ENCODE peak calls at places on chromosomes 13 and 19, in seven cellular contexts. One of them, this sample, is unnamed.
A peak's percentile ranks its signal among the peaks of the same experiment; 100 is the strongest.

GRCh38 chr13:37306778-37307544 is 201.5 kb upstream of the CSNK1A1L start:
- DNase-seq in NCI-H748 treated with DMSO at 0.1 percent for 48 hours: no peak
- DNase-seq in left ventricle myocardium inferior: no peak
- DNase-seq in memory B cell: no peak
- DNase-seq in IMR-90: peak; percentile 98
- DNase-seq in activated CD8-positive, alpha-beta memory T cell treated with anti-CD3 and anti-CD28 coated beads for 1 hour: no peak
- DNase-seq in aorta: no peak
- DNase-seq in this sample: no peak

GRCh38 chr13:110387451-110388140 is 80.5 kb downstream of the COL4A2 start:
- DNase-seq in memory B cell: no peak
- DNase-seq in left ventricle myocardium inferior: peak; percentile 62
- DNase-seq in aorta: peak; percentile 90
- DNase-seq in activated CD8-positive, alpha-beta memory T cell treated with anti-CD3 and anti-CD28 coated beads for 1 hour: no peak
- DNase-seq in IMR-90: peak; percentile 84
- DNase-seq in NCI-H748 treated with DMSO at 0.1 percent for 48 hours: no peak
- DNase-seq in this sample: peak; percentile 79

GRCh38 chr13:36418022-36418805 is 14.1 kb upstream of the CCNA1 start:
- DNase-seq in IMR-90: peak; percentile 58
- DNase-seq in NCI-H748 treated with DMSO at 0.1 percent for 48 hours: no peak
- DNase-seq in left ventricle myocardium inferior: no peak
- DNase-seq in aorta: no peak
- DNase-seq in activated CD8-positive, alpha-beta memory T cell treated with anti-CD3 and anti-CD28 coated beads for 1 hour: no peak
- DNase-seq in memory B cell: no peak
- DNase-seq in this sample: no peak

GRCh38 chr13:60210510-60211065 is 46.9 kb upstream of the DIAPH3 start:
- DNase-seq in aorta: no peak
- DNase-seq in activated CD8-positive, alpha-beta memory T cell treated with anti-CD3 and anti-CD28 coated beads for 1 hour: no peak
- DNase-seq in left ventricle myocardium inferior: no peak
- DNase-seq in NCI-H748 treated with DMSO at 0.1 percent for 48 hours: no peak
- DNase-seq in memory B cell: no peak
- DNase-seq in IMR-90: no peak
- DNase-seq in this sample: no peak

GRCh38 chr19:49362048-49362925 is at the start of gene TEAD2:
- DNase-seq in NCI-H748 treated with DMSO at 0.1 percent for 48 hours: no peak
- DNase-seq in IMR-90: peak; percentile 47
- DNase-seq in memory B cell: no peak
- DNase-seq in left ventricle myocardium inferior: peak; percentile 86
- DNase-seq in activated CD8-positive, alpha-beta memory T cell treated with anti-CD3 and anti-CD28 coated beads for 1 hour: no peak
- DNase-seq in aorta: peak; percentile 93
- DNase-seq in this sample: peak; percentile 92

GRCh38 chr19:29771708-29772415 is 39.9 kb upstream of the CCNE1 start:
- DNase-seq in left ventricle myocardium inferior: peak; percentile 28
- DNase-seq in aorta: no peak
- DNase-seq in NCI-H748 treated with DMSO at 0.1 percent for 48 hours: no peak
- DNase-seq in IMR-90: peak; percentile 37
- DNase-seq in memory B cell: no peak
- DNase-seq in activated CD8-positive, alpha-beta memory T cell treated with anti-CD3 and anti-CD28 coated beads for 1 hour: no peak
- DNase-seq in this sample: no peak

GRCh38 chr13:36880961-36881360 is 39.1 kb downstream of the SMAD9 start:
- DNase-seq in memory B cell: no peak
- DNase-seq in aorta: no peak
- DNase-seq in NCI-H748 treated with DMSO at 0.1 percent for 48 hours: no peak
- DNase-seq in left ventricle myocardium inferior: no peak
- DNase-seq in activated CD8-positive, alpha-beta memory T cell treated with anti-CD3 and anti-CD28 coated beads for 1 hour: no peak
- DNase-seq in IMR-90: peak; percentile 15
- DNase-seq in this sample: no peak

GRCh38 chr19:35671818-35672217 is 5.5 kb downstream of the UPK1A start:
- DNase-seq in left ventricle myocardium inferior: no peak
- DNase-seq in IMR-90: no peak
- DNase-seq in NCI-H748 treated with DMSO at 0.1 percent for 48 hours: no peak
- DNase-seq in activated CD8-positive, alpha-beta memory T cell treated with anti-CD3 and anti-CD28 coated beads for 1 hour: no peak
- DNase-seq in memory B cell: no peak
- DNase-seq in aorta: no peak
- DNase-seq in this sample: no peak

GRCh38 chr19:14023404-14024235 is 4.3 kb upstream of the RLN3 start:
- DNase-seq in activated CD8-positive, alpha-beta memory T cell treated with anti-CD3 and anti-CD28 coated beads for 1 hour: no peak
- DNase-seq in IMR-90: peak; percentile 44
- DNase-seq in memory B cell: no peak
- DNase-seq in NCI-H748 treated with DMSO at 0.1 percent for 48 hours: no peak
- DNase-seq in left ventricle myocardium inferior: peak; percentile 39
- DNase-seq in aorta: peak; percentile 79
- DNase-seq in this sample: peak; percentile 83

GRCh38 chr13:44236370-44236769 is 137.3 kb upstream of the SERP2 start:
- DNase-seq in left ventricle myocardium inferior: no peak
- DNase-seq in IMR-90: peak; percentile 58
- DNase-seq in NCI-H748 treated with DMSO at 0.1 percent for 48 hours: no peak
- DNase-seq in aorta: no peak
- DNase-seq in activated CD8-positive, alpha-beta memory T cell treated with anti-CD3 and anti-CD28 coated beads for 1 hour: no peak
- DNase-seq in memory B cell: no peak
- DNase-seq in this sample: no peak

GRCh38 chr19:1429750-1430149 is 8.4 kb upstream of the RPS15 start:
- DNase-seq in IMR-90: no peak
- DNase-seq in memory B cell: no peak
- DNase-seq in aorta: no peak
- DNase-seq in NCI-H748 treated with DMSO at 0.1 percent for 48 hours: no peak
- DNase-seq in activated CD8-positive, alpha-beta memory T cell treated with anti-CD3 and anti-CD28 coated beads for 1 hour: no peak
- DNase-seq in left ventricle myocardium inferior: peak; percentile 65
- DNase-seq in this sample: no peak

GRCh38 chr19:2867025-2867991 is at the start of gene ZNF556:
- DNase-seq in memory B cell: no peak
- DNase-seq in left ventricle myocardium inferior: no peak
- DNase-seq in IMR-90: no peak
- DNase-seq in NCI-H748 treated with DMSO at 0.1 percent for 48 hours: peak; percentile 88
- DNase-seq in aorta: no peak
- DNase-seq in activated CD8-positive, alpha-beta memory T cell treated with anti-CD3 and anti-CD28 coated beads for 1 hour: no peak
- DNase-seq in this sample: no peak

GRCh38 chr19:28466107-28467045 is 746.6 kb downstream of the UQCRFS1 start:
- DNase-seq in IMR-90: peak; percentile 15
- DNase-seq in left ventricle myocardium inferior: peak; percentile 53
- DNase-seq in NCI-H748 treated with DMSO at 0.1 percent for 48 hours: peak; percentile 19
- DNase-seq in memory B cell: peak; percentile 9
- DNase-seq in aorta: no peak
- DNase-seq in activated CD8-positive, alpha-beta memory T cell treated with anti-CD3 and anti-CD28 coated beads for 1 hour: peak; percentile 24
- DNase-seq in this sample: peak; percentile 83

GRCh38 chr19:18205180-18205915 is 1.5 kb upstream of the RAB3A start:
- DNase-seq in NCI-H748 treated with DMSO at 0.1 percent for 48 hours: no peak
- DNase-seq in activated CD8-positive, alpha-beta memory T cell treated with anti-CD3 and anti-CD28 coated beads for 1 hour: no peak
- DNase-seq in left ventricle myocardium inferior: peak; percentile 86
- DNase-seq in aorta: peak; percentile 94
- DNase-seq in IMR-90: peak; percentile 89
- DNase-seq in memory B cell: no peak
- DNase-seq in this sample: peak; percentile 92

GRCh38 chr13:64090311-64090710 is 2674.7 kb upstream of the PCDH20 start:
- DNase-seq in IMR-90: no peak
- DNase-seq in left ventricle myocardium inferior: no peak
- DNase-seq in NCI-H748 treated with DMSO at 0.1 percent for 48 hours: no peak
- DNase-seq in memory B cell: no peak
- DNase-seq in activated CD8-positive, alpha-beta memory T cell treated with anti-CD3 and anti-CD28 coated beads for 1 hour: no peak
- DNase-seq in aorta: no peak
- DNase-seq in this sample: no peak

GRCh38 chr19:37999309-38000213 is 92.6 kb downstream of the SIPA1L3 start:
- DNase-seq in IMR-90: peak; percentile 98
- DNase-seq in aorta: no peak
- DNase-seq in left ventricle myocardium inferior: peak; percentile 66
- DNase-seq in memory B cell: no peak
- DNase-seq in NCI-H748 treated with DMSO at 0.1 percent for 48 hours: no peak
- DNase-seq in activated CD8-positive, alpha-beta memory T cell treated with anti-CD3 and anti-CD28 coated beads for 1 hour: no peak
- DNase-seq in this sample: peak; percentile 89

GRCh38 chr19:50839712-50840655 is 6.6 kb upstream of the KLK15 start:
- DNase-seq in aorta: peak; percentile 21
- DNase-seq in NCI-H748 treated with DMSO at 0.1 percent for 48 hours: no peak
- DNase-seq in IMR-90: no peak
- DNase-seq in left ventricle myocardium inferior: no peak
- DNase-seq in activated CD8-positive, alpha-beta memory T cell treated with anti-CD3 and anti-CD28 coated beads for 1 hour: no peak
- DNase-seq in memory B cell: no peak
- DNase-seq in this sample: no peak

GRCh38 chr13:109840201-109840892 is 54.0 kb upstream of the IRS2 start:
- DNase-seq in activated CD8-positive, alpha-beta memory T cell treated with anti-CD3 and anti-CD28 coated beads for 1 hour: no peak
- DNase-seq in aorta: no peak
- DNase-seq in left ventricle myocardium inferior: no peak
- DNase-seq in NCI-H748 treated with DMSO at 0.1 percent for 48 hours: no peak
- DNase-seq in memory B cell: no peak
- DNase-seq in IMR-90: peak; percentile 56
- DNase-seq in this sample: no peak

GRCh38 chr13:65856464-65856863 is 1373.7 kb downstream of the PCDH9 start:
- DNase-seq in IMR-90: peak; percentile 80
- DNase-seq in aorta: no peak
- DNase-seq in NCI-H748 treated with DMSO at 0.1 percent for 48 hours: no peak
- DNase-seq in activated CD8-positive, alpha-beta memory T cell treated with anti-CD3 and anti-CD28 coated beads for 1 hour: no peak
- DNase-seq in left ventricle myocardium inferior: no peak
- DNase-seq in memory B cell: no peak
- DNase-seq in this sample: no peak

GRCh38 chr13:97749174-97749573 is 204.3 kb upstream of the IPO5 start:
- DNase-seq in memory B cell: no peak
- DNase-seq in left ventricle myocardium inferior: no peak
- DNase-seq in IMR-90: peak; percentile 1
- DNase-seq in NCI-H748 treated with DMSO at 0.1 percent for 48 hours: no peak
- DNase-seq in activated CD8-positive, alpha-beta memory T cell treated with anti-CD3 and anti-CD28 coated beads for 1 hour: no peak
- DNase-seq in aorta: no peak
- DNase-seq in this sample: no peak

GRCh38 chr19:56633021-56633420 is 9.9 kb upstream of the SMIM17 start:
- DNase-seq in aorta: no peak
- DNase-seq in left ventricle myocardium inferior: no peak
- DNase-seq in IMR-90: no peak
- DNase-seq in activated CD8-positive, alpha-beta memory T cell treated with anti-CD3 and anti-CD28 coated beads for 1 hour: no peak
- DNase-seq in memory B cell: no peak
- DNase-seq in NCI-H748 treated with DMSO at 0.1 percent for 48 hours: no peak
- DNase-seq in this sample: no peak

GRCh38 chr19:20661150-20661819 is at the start of gene ZNF626:
- DNase-seq in aorta: peak; percentile 96
- DNase-seq in IMR-90: peak; percentile 94
- DNase-seq in memory B cell: peak; percentile 90
- DNase-seq in NCI-H748 treated with DMSO at 0.1 percent for 48 hours: peak; percentile 80
- DNase-seq in left ventricle myocardium inferior: peak; percentile 97
- DNase-seq in activated CD8-positive, alpha-beta memory T cell treated with anti-CD3 and anti-CD28 coated beads for 1 hour: peak; percentile 85
- DNase-seq in this sample: peak; percentile 98

GRCh38 chr19:30381366-30381765 is 9.2 kb downstream of the ZNF536 start:
- DNase-seq in IMR-90: no peak
- DNase-seq in memory B cell: no peak
- DNase-seq in left ventricle myocardium inferior: no peak
- DNase-seq in activated CD8-positive, alpha-beta memory T cell treated with anti-CD3 and anti-CD28 coated beads for 1 hour: no peak
- DNase-seq in aorta: no peak
- DNase-seq in NCI-H748 treated with DMSO at 0.1 percent for 48 hours: no peak
- DNase-seq in this sample: peak; percentile 37

GRCh38 chr13:45538382-45538781 is 73.6 kb downstream of the COG3 start:
- DNase-seq in aorta: no peak
- DNase-seq in NCI-H748 treated with DMSO at 0.1 percent for 48 hours: no peak
- DNase-seq in IMR-90: no peak
- DNase-seq in left ventricle myocardium inferior: no peak
- DNase-seq in memory B cell: no peak
- DNase-seq in activated CD8-positive, alpha-beta memory T cell treated with anti-CD3 and anti-CD28 coated beads for 1 hour: no peak
- DNase-seq in this sample: no peak

GRCh38 chr19:8161135-8161646 is 11.8 kb upstream of the FBN3 start:
- DNase-seq in left ventricle myocardium inferior: no peak
- DNase-seq in NCI-H748 treated with DMSO at 0.1 percent for 48 hours: no peak
- DNase-seq in memory B cell: no peak
- DNase-seq in IMR-90: no peak
- DNase-seq in aorta: no peak
- DNase-seq in activated CD8-positive, alpha-beta memory T cell treated with anti-CD3 and anti-CD28 coated beads for 1 hour: no peak
- DNase-seq in this sample: no peak

GRCh38 chr13:113120300-113121182 is 2.1 kb upstream of the F10 start:
- DNase-seq in memory B cell: no peak
- DNase-seq in NCI-H748 treated with DMSO at 0.1 percent for 48 hours: no peak
- DNase-seq in IMR-90: no peak
- DNase-seq in aorta: peak; percentile 57
- DNase-seq in activated CD8-positive, alpha-beta memory T cell treated with anti-CD3 and anti-CD28 coated beads for 1 hour: no peak
- DNase-seq in left ventricle myocardium inferior: no peak
- DNase-seq in this sample: peak; percentile 59

GRCh38 chr13:72820898-72821279 is 39.0 kb downstream of the PIBF1 start:
- DNase-seq in memory B cell: no peak
- DNase-seq in aorta: no peak
- DNase-seq in left ventricle myocardium inferior: no peak
- DNase-seq in IMR-90: no peak
- DNase-seq in NCI-H748 treated with DMSO at 0.1 percent for 48 hours: no peak
- DNase-seq in activated CD8-positive, alpha-beta memory T cell treated with anti-CD3 and anti-CD28 coated beads for 1 hour: no peak
- DNase-seq in this sample: no peak

GRCh38 chr13:101292711-101293110 is 123.6 kb downstream of the NALCN start:
- DNase-seq in left ventricle myocardium inferior: no peak
- DNase-seq in activated CD8-positive, alpha-beta memory T cell treated with anti-CD3 and anti-CD28 coated beads for 1 hour: no peak
- DNase-seq in aorta: no peak
- DNase-seq in IMR-90: peak; percentile 60
- DNase-seq in NCI-H748 treated with DMSO at 0.1 percent for 48 hours: no peak
- DNase-seq in memory B cell: no peak
- DNase-seq in this sample: no peak

This sample was measured in posterior vena cava.